ENCODE peak calls at places on chromosome 15, in ten cellular contexts. One of them, this sample, is unnamed. For H3K4me1, the result is how much of the 10 kb centered on the place peaks cover.

GRCh38 chr15:95556225-95556624 is 774.3 kb upstream of the NR2F2 start:
- DNase-seq in sigmoid colon: no peak
- DNase-seq in esophagus muscularis mucosa: no peak
- DNase-seq in IMR-90: peak
- DNase-seq in HCT116: no peak
- DNase-seq in heart left ventricle: no peak
- DNase-seq in GM12878: no peak
- DNase-seq in spleen: no peak
- DNase-seq in Peyer's patch: no peak
- DNase-seq in ovary: no peak
- DNase-seq in this sample: no peak

GRCh38 chr15:39438795-39439577 is 141.9 kb upstream of the THBS1 start:
- DNase-seq in sigmoid colon: no peak
- DNase-seq in esophagus muscularis mucosa: no peak
- DNase-seq in IMR-90: peak
- DNase-seq in HCT116: no peak
- DNase-seq in heart left ventricle: no peak
- DNase-seq in GM12878: no peak
- DNase-seq in spleen: no peak
- DNase-seq in Peyer's patch: no peak
- DNase-seq in ovary: no peak
- DNase-seq in this sample: no peak

GRCh38 chr15:66670698-66671580 is 31.1 kb upstream of the SMAD6 start:
- DNase-seq in sigmoid colon: no peak
- DNase-seq in esophagus muscularis mucosa: no peak
- DNase-seq in IMR-90: no peak
- DNase-seq in HCT116: peak
- DNase-seq in heart left ventricle: no peak
- DNase-seq in GM12878: no peak
- DNase-seq in spleen: no peak
- DNase-seq in Peyer's patch: peak
- DNase-seq in ovary: no peak
- DNase-seq in this sample: no peak

GRCh38 chr15:59335197-59335786 is 37.4 kb downstream of the MYO1E start:
- DNase-seq in sigmoid colon: no peak
- DNase-seq in esophagus muscularis mucosa: no peak
- DNase-seq in IMR-90: no peak
- DNase-seq in HCT116: no peak
- DNase-seq in heart left ventricle: no peak
- DNase-seq in GM12878: no peak
- DNase-seq in spleen: no peak
- DNase-seq in Peyer's patch: no peak
- DNase-seq in ovary: no peak
- DNase-seq in this sample: no peak

GRCh38 chr15:85639752-85640381 is 154.9 kb downstream of the KLHL25 start:
- DNase-seq in sigmoid colon: no peak
- DNase-seq in esophagus muscularis mucosa: no peak
- DNase-seq in IMR-90: peak
- DNase-seq in HCT116: no peak
- DNase-seq in heart left ventricle: no peak
- DNase-seq in GM12878: no peak
- DNase-seq in spleen: no peak
- DNase-seq in Peyer's patch: no peak
- DNase-seq in ovary: no peak
- DNase-seq in this sample: no peak

GRCh38 chr15:40763801-40764765 is at the start of gene GCHFR:
- DNase-seq in sigmoid colon: peak
- DNase-seq in esophagus muscularis mucosa: no peak
- DNase-seq in IMR-90: peak
- DNase-seq in HCT116: no peak
- DNase-seq in heart left ventricle: peak
- DNase-seq in GM12878: no peak
- DNase-seq in spleen: peak
- DNase-seq in Peyer's patch: peak
- DNase-seq in ovary: peak
- DNase-seq in this sample: peak

GRCh38 chr15:62122249-62122648 is 42.8 kb downstream of the C2CD4B start:
- DNase-seq in sigmoid colon: no peak
- DNase-seq in esophagus muscularis mucosa: no peak
- DNase-seq in IMR-90: no peak
- DNase-seq in HCT116: no peak
- DNase-seq in heart left ventricle: no peak
- DNase-seq in GM12878: no peak
- DNase-seq in spleen: no peak
- DNase-seq in Peyer's patch: no peak
- DNase-seq in ovary: no peak
- DNase-seq in this sample: no peak

GRCh38 chr15:34209421-34210282 is at the start of gene KATNBL1:
- DNase-seq in sigmoid colon: peak
- DNase-seq in esophagus muscularis mucosa: peak
- DNase-seq in IMR-90: peak
- DNase-seq in HCT116: peak
- DNase-seq in heart left ventricle: peak
- DNase-seq in GM12878: peak
- DNase-seq in spleen: peak
- DNase-seq in Peyer's patch: peak
- DNase-seq in ovary: peak
- DNase-seq in this sample: peak

GRCh38 chr15:93895976-93896770 is 335.2 kb upstream of the MCTP2 start:
- DNase-seq in sigmoid colon: no peak
- DNase-seq in esophagus muscularis mucosa: no peak
- DNase-seq in IMR-90: no peak
- DNase-seq in HCT116: no peak
- DNase-seq in heart left ventricle: no peak
- DNase-seq in GM12878: no peak
- DNase-seq in spleen: no peak
- DNase-seq in Peyer's patch: no peak
- DNase-seq in ovary: no peak
- DNase-seq in this sample: no peak

GRCh38 chr15:60568883-60569495 is 90.0 kb upstream of the ICE2 start:
- DNase-seq in sigmoid colon: no peak
- DNase-seq in esophagus muscularis mucosa: no peak
- DNase-seq in IMR-90: no peak
- DNase-seq in HCT116: no peak
- DNase-seq in heart left ventricle: no peak
- DNase-seq in GM12878: no peak
- DNase-seq in spleen: no peak
- DNase-seq in Peyer's patch: no peak
- DNase-seq in ovary: no peak
- DNase-seq in this sample: no peak

GRCh38 chr15:65579762-65580161 is 31.2 kb downstream of the INTS14 start:
- DNase-seq in sigmoid colon: no peak
- DNase-seq in esophagus muscularis mucosa: no peak
- DNase-seq in IMR-90: no peak
- DNase-seq in HCT116: no peak
- DNase-seq in heart left ventricle: no peak
- DNase-seq in GM12878: no peak
- DNase-seq in spleen: no peak
- DNase-seq in Peyer's patch: no peak
- DNase-seq in ovary: no peak
- DNase-seq in this sample: no peak

GRCh38 chr15:65576669-65577068 is 34.3 kb downstream of the INTS14 start:
- DNase-seq in sigmoid colon: no peak
- DNase-seq in esophagus muscularis mucosa: no peak
- DNase-seq in IMR-90: peak
- DNase-seq in HCT116: no peak
- DNase-seq in heart left ventricle: no peak
- DNase-seq in GM12878: no peak
- DNase-seq in spleen: no peak
- DNase-seq in Peyer's patch: no peak
- DNase-seq in ovary: no peak
- DNase-seq in this sample: no peak

GRCh38 chr15:65580287-65580686 is 30.6 kb downstream of the INTS14 start:
- DNase-seq in sigmoid colon: no peak
- DNase-seq in esophagus muscularis mucosa: no peak
- DNase-seq in IMR-90: peak
- DNase-seq in HCT116: no peak
- DNase-seq in heart left ventricle: no peak
- DNase-seq in GM12878: no peak
- DNase-seq in spleen: no peak
- DNase-seq in Peyer's patch: no peak
- DNase-seq in ovary: no peak
- DNase-seq in this sample: no peak

GRCh38 chr15:65577129-65577996 is 33.6 kb downstream of the INTS14 start:
- DNase-seq in sigmoid colon: no peak
- DNase-seq in esophagus muscularis mucosa: no peak
- DNase-seq in IMR-90: no peak
- DNase-seq in HCT116: no peak
- DNase-seq in heart left ventricle: no peak
- DNase-seq in GM12878: no peak
- DNase-seq in spleen: no peak
- DNase-seq in Peyer's patch: no peak
- DNase-seq in ovary: no peak
- DNase-seq in this sample: no peak

GRCh38 chr15:65578904-65579728 is 31.8 kb downstream of the INTS14 start:
- DNase-seq in sigmoid colon: no peak
- DNase-seq in esophagus muscularis mucosa: no peak
- DNase-seq in IMR-90: no peak
- DNase-seq in HCT116: no peak
- DNase-seq in heart left ventricle: no peak
- DNase-seq in GM12878: no peak
- DNase-seq in spleen: no peak
- DNase-seq in Peyer's patch: no peak
- DNase-seq in ovary: no peak
- DNase-seq in this sample: no peak
- TF ChIP-seq POLR2A in sigmoid colon: no peak
- TF ChIP-seq POLR2A in esophagus muscularis mucosa: no peak
- TF ChIP-seq POLR2A in IMR-90: no peak
- TF ChIP-seq POLR2A in HCT116: no peak
- TF ChIP-seq POLR2A in heart left ventricle: no peak
- TF ChIP-seq POLR2A in GM12878: peak
- TF ChIP-seq POLR2A in spleen: no peak
- TF ChIP-seq POLR2A in Peyer's patch: no peak
- TF ChIP-seq POLR2A in ovary: no peak
- TF ChIP-seq POLR2A in this sample: no peak

DNA sequence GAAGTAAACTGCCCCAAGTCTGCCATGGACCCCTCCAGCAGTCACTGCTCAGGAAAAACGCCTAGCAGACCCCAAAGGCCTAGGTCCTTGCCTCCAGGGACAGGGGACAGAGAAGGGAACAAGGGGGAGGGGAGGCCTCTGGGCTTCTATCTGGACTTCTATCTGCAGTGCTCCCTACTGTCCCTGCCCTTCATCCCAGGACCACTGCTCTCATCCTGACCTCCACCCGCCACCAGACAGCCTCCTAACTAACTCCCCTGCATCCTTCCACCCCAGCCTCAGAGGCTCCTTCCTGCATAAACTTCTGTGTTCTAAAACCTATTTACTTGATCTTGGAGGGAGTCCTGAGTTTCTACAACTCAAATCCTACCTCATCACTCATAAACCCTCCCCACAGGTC is 25.4 kb downstream of the SEMA7A start:
- DNase-seq in sigmoid colon: no peak
- DNase-seq in esophagus muscularis mucosa: no peak
- DNase-seq in IMR-90: no peak
- DNase-seq in HCT116: no peak
- DNase-seq in heart left ventricle: no peak
- DNase-seq in GM12878: no peak
- DNase-seq in spleen: no peak
- DNase-seq in Peyer's patch: no peak
- DNase-seq in ovary: no peak
- DNase-seq in this sample: no peak
- H3K4me1 ChIP-seq in sigmoid colon: under half
- H3K4me1 ChIP-seq in esophagus muscularis mucosa: under half
- H3K4me1 ChIP-seq in IMR-90: under half
- H3K4me1 ChIP-seq in HCT116: under half
- H3K4me1 ChIP-seq in heart left ventricle: under half
- H3K4me1 ChIP-seq in GM12878: under half
- H3K4me1 ChIP-seq in spleen: half or more
- H3K4me1 ChIP-seq in Peyer's patch: under half
- H3K4me1 ChIP-seq in ovary: under half
- H3K4me1 ChIP-seq in this sample: under half

GRCh38 chr15:48811325-48811938 is 563 bp upstream of the CEP152 start:
- DNase-seq in sigmoid colon: no peak
- DNase-seq in esophagus muscularis mucosa: no peak
- DNase-seq in IMR-90: no peak
- DNase-seq in HCT116: no peak
- DNase-seq in heart left ventricle: no peak
- DNase-seq in GM12878: no peak
- DNase-seq in spleen: no peak
- DNase-seq in Peyer's patch: no peak
- DNase-seq in ovary: no peak
- DNase-seq in this sample: no peak

GRCh38 chr15:48806151-48806550 is 4.7 kb downstream of the CEP152 start:
- DNase-seq in sigmoid colon: no peak
- DNase-seq in esophagus muscularis mucosa: no peak
- DNase-seq in IMR-90: peak
- DNase-seq in HCT116: no peak
- DNase-seq in heart left ventricle: peak
- DNase-seq in GM12878: no peak
- DNase-seq in spleen: no peak
- DNase-seq in Peyer's patch: no peak
- DNase-seq in ovary: no peak
- DNase-seq in this sample: no peak

GRCh38 chr15:48810414-48811324 is at the start of gene CEP152:
- DNase-seq in sigmoid colon: peak
- DNase-seq in esophagus muscularis mucosa: peak
- DNase-seq in IMR-90: peak
- DNase-seq in HCT116: peak
- DNase-seq in heart left ventricle: peak
- DNase-seq in GM12878: peak
- DNase-seq in spleen: peak
- DNase-seq in Peyer's patch: peak
- DNase-seq in ovary: peak
- DNase-seq in this sample: peak
- TF ChIP-seq POLR2A in sigmoid colon: no peak
- TF ChIP-seq POLR2A in esophagus muscularis mucosa: no peak
- TF ChIP-seq POLR2A in IMR-90: no peak
- TF ChIP-seq POLR2A in HCT116: peak
- TF ChIP-seq POLR2A in heart left ventricle: peak
- TF ChIP-seq POLR2A in GM12878: peak
- TF ChIP-seq POLR2A in spleen: no peak
- TF ChIP-seq POLR2A in Peyer's patch: peak
- TF ChIP-seq POLR2A in ovary: no peak
- TF ChIP-seq POLR2A in this sample: peak

DNA sequence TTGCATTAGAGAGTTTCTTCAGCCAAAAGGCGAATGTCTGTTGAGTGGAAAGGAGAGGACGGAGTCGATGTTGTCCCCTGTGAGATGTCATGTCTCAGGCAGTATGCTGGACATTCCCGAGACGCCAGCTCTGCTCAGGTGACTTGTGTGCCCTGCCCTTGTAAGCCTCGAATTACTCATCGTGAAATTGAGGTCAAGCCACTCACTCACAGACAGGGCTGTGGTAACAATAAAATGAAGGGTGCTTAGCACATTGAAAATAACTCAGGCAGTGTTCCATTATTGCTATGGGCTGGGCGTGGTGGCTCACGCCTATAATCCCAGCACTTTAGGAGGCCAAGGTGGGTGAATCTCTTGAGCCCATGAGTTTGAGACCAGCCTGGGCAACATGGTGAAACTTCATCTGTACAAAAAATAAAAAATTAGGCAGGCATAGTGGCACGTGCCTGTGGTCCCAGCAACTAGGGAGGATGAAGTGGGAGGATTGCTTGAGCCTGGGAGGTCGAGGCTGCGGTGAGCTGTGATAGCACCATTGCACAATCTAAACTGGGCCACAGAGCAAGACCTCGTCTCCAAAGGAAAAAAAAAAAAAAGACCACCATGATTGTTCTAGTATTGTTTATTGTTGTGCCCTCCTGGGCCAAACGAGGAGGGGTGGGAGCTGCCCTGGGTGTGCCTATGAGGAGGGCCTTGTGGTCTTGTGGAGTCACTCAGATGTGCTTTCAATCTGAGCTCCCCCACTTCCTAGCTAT is 214.4 kb downstream of the THSD4 start:
- DNase-seq in sigmoid colon: no peak
- DNase-seq in esophagus muscularis mucosa: no peak
- DNase-seq in IMR-90: peak
- DNase-seq in HCT116: peak
- DNase-seq in heart left ventricle: peak
- DNase-seq in GM12878: no peak
- DNase-seq in spleen: no peak
- DNase-seq in Peyer's patch: peak
- DNase-seq in ovary: no peak
- DNase-seq in this sample: peak
- H3K4me1 ChIP-seq in sigmoid colon: under half
- H3K4me1 ChIP-seq in esophagus muscularis mucosa: half or more
- H3K4me1 ChIP-seq in IMR-90: half or more
- H3K4me1 ChIP-seq in HCT116: under half
- H3K4me1 ChIP-seq in heart left ventricle: half or more
- H3K4me1 ChIP-seq in GM12878: under half
- H3K4me1 ChIP-seq in spleen: under half
- H3K4me1 ChIP-seq in Peyer's patch: under half
- H3K4me1 ChIP-seq in ovary: under half
- H3K4me1 ChIP-seq in this sample: under half

This sample was measured in adrenal gland.